ENCODE peak calls at places on chromosomes 3 and 15, in eight cellular contexts. F is CD8-positive, alpha-beta memory T cell; D is fibroblast of lung; S is CD8-positive, alpha-beta T cell; K is neural progenitor cell; P is cardiac muscle cell; C is Panc1; M is lower lobe of right lung. B is an unnamed sample.

GRCh38 chr3:15063238-15063637 is 1.9 kb downstream of the MRPS25 start:
- DNase-seq in F (no peak), D (no peak), S (no peak), K (no peak), P (no peak), C (no peak), M (peak; percentile 83), B (no peak)

GRCh38 chr3:31882895-31883294 is 98.2 kb downstream of the OSBPL10 start:
- DNase-seq in F (no peak), D (no peak), S (no peak), K (no peak), P (no peak), C (no peak), M (no peak), B (no peak)

GRCh38 chr3:105866656-105867653 is 1.9 kb downstream of the CBLB start:
- DNase-seq in F (peak; percentile 53), D (peak; percentile 64), S (no peak), K (peak; percentile 7), P (peak; percentile 67), C (no peak), M (no peak), B (no peak)

GRCh38 chr3:85821130-85821756 is 862.5 kb downstream of the CADM2 start:
- DNase-seq in F (no peak), D (peak; percentile 21), S (no peak), K (peak; percentile 59), P (peak; percentile 2), C (no peak), M (no peak), B (no peak)

GRCh38 chr15:34855397-34855796 is 60.0 kb upstream of the ACTC1 start:
- DNase-seq in F (no peak), D (peak; percentile 79), S (no peak), K (no peak), P (peak; percentile 80), C (no peak), M (no peak), B (no peak)

GRCh38 chr15:75029378-75030022 is 6.1 kb downstream of the PPCDC start:
- DNase-seq in F (peak; percentile 89), D (peak; percentile 89), S (peak; percentile 84), K (peak; percentile 91), P (peak; percentile 92), C (no peak), M (peak; percentile 95), B (peak; percentile 98)

GRCh38 chr3:22542311-22542710 is 660.8 kb upstream of the UBE2E2 start:
- DNase-seq in F (no peak), D (peak; percentile 2), S (no peak), K (no peak), P (peak; percentile 24), C (no peak), M (no peak), B (no peak)

GRCh38 chr3:187963677-187964385 is 190.1 kb upstream of the LPP start:
- DNase-seq in F (no peak), D (no peak), S (no peak), K (no peak), P (peak; percentile 32), C (no peak), M (no peak), B (no peak)

GRCh38 chr15:40352221-40352901 is 1.5 kb downstream of the PHGR1 start:
- DNase-seq in F (no peak), D (no peak), S (no peak), K (no peak), P (no peak), C (no peak), M (no peak), B (no peak)

GRCh38 chr15:100114100-100114499 is 227.7 kb downstream of the ADAMTS17 start:
- DNase-seq in F (no peak), D (peak; percentile 92), S (no peak), K (peak; percentile 28), P (peak; percentile 98), C (no peak), M (no peak), B (peak; percentile 35)

GRCh38 chr3:57910988-57911387 is 97.2 kb upstream of the FLNB start:
- DNase-seq in F (no peak), D (peak; percentile 40), S (peak; percentile 3), K (peak; percentile 35), P (peak; percentile 22), C (no peak), M (no peak), B (no peak)

GRCh38 chr15:56243117-56243773 is 434 bp downstream of the RFX7 start:
- DNase-seq in F (peak; percentile 61), D (peak; percentile 47), S (peak; percentile 18), K (peak; percentile 77), P (peak; percentile 56), C (no peak), M (peak; percentile 57), B (peak; percentile 88)

GRCh38 chr3:113532698-113533533 is 561 bp downstream of the SIDT1 start:
- DNase-seq in F (peak; percentile 70), D (no peak), S (peak; percentile 35), K (peak; percentile 67), P (no peak), C (no peak), M (peak; percentile 50), B (peak; percentile 87)

GRCh38 chr3:61927332-61927731 is 366.0 kb downstream of the PTPRG start:
- DNase-seq in F (no peak), D (peak; percentile 91), S (no peak), K (no peak), P (peak; percentile 91), C (no peak), M (no peak), B (no peak)

DNA sequence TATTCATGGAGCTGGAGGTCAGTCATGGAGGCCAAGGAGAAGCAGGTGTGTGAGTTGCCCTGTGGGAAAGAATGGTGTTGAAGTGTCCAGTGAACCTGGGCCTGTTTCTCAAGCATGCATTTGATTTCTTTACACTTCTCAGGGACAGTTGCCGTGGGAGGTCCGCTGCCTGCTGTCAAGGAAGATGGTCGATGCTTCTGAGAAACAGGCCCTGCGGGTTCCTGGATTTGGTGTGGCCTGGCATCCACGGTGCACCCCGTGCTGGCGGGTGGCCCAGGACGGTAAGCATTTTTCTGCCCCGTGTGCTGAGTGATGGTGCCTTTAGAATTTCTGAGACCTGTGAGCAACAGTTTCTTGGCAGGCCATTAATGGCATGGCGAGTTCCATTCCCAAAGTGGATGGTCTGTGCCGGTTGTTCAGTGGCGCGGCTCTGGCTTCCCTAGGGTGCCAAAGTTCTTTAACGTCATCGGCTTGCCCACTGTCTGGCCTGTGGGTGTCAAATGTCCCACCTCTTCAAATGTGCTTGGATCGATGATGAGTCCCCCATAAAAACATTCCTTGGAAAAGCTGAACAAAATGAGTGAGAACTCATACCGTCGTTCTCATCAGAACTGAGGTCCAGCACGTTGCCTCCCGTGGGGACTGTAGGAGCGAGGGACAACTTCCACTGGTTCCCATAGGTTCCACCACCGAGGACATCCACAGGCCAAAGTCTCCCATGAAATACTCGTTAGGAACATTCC is 107.2 kb downstream of the SNRPN start:
- DNase-seq in F (peak; percentile 13), D (no peak), S (no peak), K (no peak), P (no peak), C (no peak), M (peak; percentile 9), B (peak; percentile 46)
- H3K9me3 ChIP-seq in F (peaks cover 100% of the 10 kb centered on the region), D (peaks cover 52% of the 10 kb centered on the region), S (peaks cover 98% of the 10 kb centered on the region), K (peaks cover 20% of the 10 kb centered on the region), P (peaks cover 18% of the 10 kb centered on the region), C (peaks cover 64% of the 10 kb centered on the region), M (peaks cover 100% of the 10 kb centered on the region), B (peaks cover 62% of the 10 kb centered on the region)

DNA sequence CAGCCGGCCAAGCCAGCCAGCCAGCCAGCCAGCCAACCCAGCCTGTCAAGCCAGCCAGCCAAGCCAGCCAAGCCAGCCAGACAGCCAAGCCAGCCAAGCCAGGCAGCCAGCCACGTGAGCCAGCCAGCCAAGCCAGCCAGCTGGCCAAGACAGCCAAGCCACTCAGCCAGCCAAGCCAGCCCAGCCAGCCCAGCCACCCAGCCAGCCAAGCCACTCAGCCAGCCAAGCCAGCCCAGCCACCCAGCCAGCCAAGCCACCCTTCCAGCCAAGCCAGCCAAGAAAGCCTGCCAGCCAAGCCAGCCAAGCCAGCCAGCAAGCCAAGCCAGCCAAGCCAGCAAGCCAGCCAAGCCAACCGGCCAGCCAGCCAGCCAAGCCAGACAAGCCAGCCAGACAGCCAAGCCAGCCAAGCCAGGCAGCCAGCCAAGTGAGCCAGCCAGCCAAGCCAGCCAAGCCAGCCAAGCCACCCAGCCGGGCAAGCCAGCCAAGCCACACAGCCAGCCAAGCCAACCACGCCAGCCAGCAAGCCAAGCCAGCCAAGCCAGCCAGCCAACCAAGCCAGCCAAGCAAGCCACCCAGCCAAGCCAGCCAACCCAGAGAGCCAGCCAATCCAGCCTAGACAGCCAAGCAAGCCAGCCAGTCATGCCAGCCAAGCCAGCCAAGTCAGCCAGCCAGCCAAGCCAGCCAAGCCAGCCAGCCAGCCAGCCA is 199.5 kb downstream of the GOLGA6L6 start:
- DNase-seq in F (peak; percentile 66), D (no peak), S (no peak), K (peak; percentile 45), P (peak; percentile 20), C (no peak), M (peak; percentile 90), B (peak; percentile 95)
- H3K9me3 ChIP-seq in F (no peaks in the 10 kb centered on the region), D (peaks cover 28% of the 10 kb centered on the region), S (no peaks in the 10 kb centered on the region), K (peaks cover 28% of the 10 kb centered on the region), P (peaks cover 29% of the 10 kb centered on the region), C (no peaks in the 10 kb centered on the region), M (peaks cover 11% of the 10 kb centered on the region), B (peaks cover 54% of the 10 kb centered on the region)

DNA sequence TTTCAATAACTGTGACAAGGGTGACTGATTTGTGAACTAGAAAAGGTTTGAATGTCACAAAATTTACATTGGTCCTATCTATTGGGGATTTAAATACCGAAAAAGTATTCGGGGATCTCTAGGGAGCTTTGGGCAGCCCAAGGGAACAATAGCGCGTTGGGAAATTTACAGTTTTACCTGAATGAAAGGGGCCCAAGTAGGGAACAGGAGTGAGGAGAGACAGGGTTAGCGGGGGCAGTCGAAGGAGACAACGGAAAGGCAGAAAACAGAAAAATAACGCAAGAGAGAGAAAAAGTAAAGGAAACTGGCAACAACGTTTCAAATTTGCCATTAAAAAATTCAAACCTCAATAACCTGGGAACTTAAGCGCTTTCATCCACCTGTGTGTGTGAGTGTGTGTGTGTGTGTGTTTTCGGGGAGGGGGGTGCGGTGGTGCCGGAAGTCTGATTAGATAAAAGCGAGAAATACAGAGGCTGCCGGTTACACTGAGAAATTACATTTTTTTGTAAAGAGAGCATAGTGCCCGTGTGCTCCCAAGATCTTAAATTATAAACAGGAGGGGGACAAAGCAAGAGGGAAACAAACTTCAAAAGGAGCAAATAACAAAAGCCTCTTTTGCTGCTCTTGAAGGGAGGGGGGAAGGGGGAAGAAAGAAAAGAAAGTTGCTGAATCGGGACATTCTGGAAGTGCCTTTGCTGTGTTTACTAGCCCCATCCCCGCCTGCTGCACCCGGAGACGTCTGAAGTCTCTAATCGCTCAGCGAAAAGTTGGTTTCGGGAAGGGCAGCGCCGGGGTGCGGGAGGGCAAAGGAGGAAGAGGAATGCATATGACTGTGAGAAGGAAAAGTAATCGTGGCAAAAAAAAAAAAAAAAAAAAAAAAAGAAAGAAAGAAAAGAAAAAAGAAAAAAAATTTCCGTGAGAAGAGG is 722 bp upstream of the ZIC1 start:
- DNase-seq in F (no peak), D (no peak), S (no peak), K (peak; percentile 74), P (no peak), C (no peak), M (no peak), B (no peak)
- H3K9me3 ChIP-seq in F (no peaks in the 10 kb centered on the region), D (no peaks in the 10 kb centered on the region), S (no peaks in the 10 kb centered on the region), K (no peaks in the 10 kb centered on the region), P (no peaks in the 10 kb centered on the region), C (no peaks in the 10 kb centered on the region), M (no peaks in the 10 kb centered on the region), B (no peaks in the 10 kb centered on the region)

GRCh38 chr3:21017115-21017852 is 733.7 kb downstream of the ZNF385D start:
- DNase-seq in F (no peak), D (no peak), S (no peak), K (peak; percentile 3), P (peak; percentile 2), C (no peak), M (no peak), B (no peak)
- H3K9me3 ChIP-seq in F (no peaks in the 10 kb centered on the region), D (no peaks in the 10 kb centered on the region), S (no peaks in the 10 kb centered on the region), K (no peaks in the 10 kb centered on the region), P (no peaks in the 10 kb centered on the region), C (no peaks in the 10 kb centered on the region), M (peaks cover 10% of the 10 kb centered on the region), B (peaks cover 25% of the 10 kb centered on the region)

GRCh38 chr15:25172691-25173090 is 217.9 kb downstream of the SNRPN start:
- DNase-seq in F (peak; percentile 21), D (no peak), S (no peak), K (no peak), P (no peak), C (no peak), M (peak; percentile 19), B (peak; percentile 35)
- H3K9me3 ChIP-seq in F (peaks cover 6% of the 10 kb centered on the region), D (no peaks in the 10 kb centered on the region), S (no peaks in the 10 kb centered on the region), K (no peaks in the 10 kb centered on the region), P (no peaks in the 10 kb centered on the region), C (no peaks in the 10 kb centered on the region), M (peaks cover 48% of the 10 kb centered on the region), B (peaks cover 87% of the 10 kb centered on the region)